ENCODE peak calls at places on chromosome X, in nine cellular contexts. One of them, this sample, is unnamed. For H3K4me1, the result is how much of the 10 kb centered on the place peaks cover.

GRCh38 chrX:153587342-153587741 is 11.6 kb downstream of the CCNQ start:
- DNase-seq in transverse colon: no peak
- DNase-seq in suprapubic skin: no peak
- DNase-seq in HepG2: no peak
- DNase-seq in SK-N-SH: no peak
- DNase-seq in A549: no peak
- DNase-seq in stomach: no peak
- DNase-seq in upper lobe of left lung: no peak
- DNase-seq in ovary: no peak
- DNase-seq in this sample: no peak

GRCh38 chrX:140764401-140764919 is 54.9 kb downstream of the LINC00632 start:
- DNase-seq in transverse colon: no peak
- DNase-seq in suprapubic skin: peak
- DNase-seq in HepG2: no peak
- DNase-seq in SK-N-SH: peak
- DNase-seq in A549: no peak
- DNase-seq in stomach: no peak
- DNase-seq in upper lobe of left lung: peak
- DNase-seq in ovary: peak
- DNase-seq in this sample: no peak

GRCh38 chrX:13091111-13091765 is 46.8 kb upstream of the FAM9C start:
- DNase-seq in transverse colon: no peak
- DNase-seq in suprapubic skin: no peak
- DNase-seq in HepG2: no peak
- DNase-seq in SK-N-SH: no peak
- DNase-seq in A549: no peak
- DNase-seq in stomach: no peak
- DNase-seq in upper lobe of left lung: no peak
- DNase-seq in ovary: no peak
- DNase-seq in this sample: no peak

GRCh38 chrX:82648062-82648461 is 860.0 kb upstream of the POU3F4 start:
- DNase-seq in transverse colon: no peak
- DNase-seq in suprapubic skin: no peak
- DNase-seq in HepG2: no peak
- DNase-seq in SK-N-SH: no peak
- DNase-seq in A549: no peak
- DNase-seq in stomach: no peak
- DNase-seq in upper lobe of left lung: no peak
- DNase-seq in ovary: no peak
- DNase-seq in this sample: no peak

GRCh38 chrX:64885850-64886249 is 90.4 kb downstream of the ZC4H2 start:
- DNase-seq in transverse colon: peak
- DNase-seq in suprapubic skin: no peak
- DNase-seq in HepG2: no peak
- DNase-seq in SK-N-SH: peak
- DNase-seq in A549: no peak
- DNase-seq in stomach: no peak
- DNase-seq in upper lobe of left lung: no peak
- DNase-seq in ovary: no peak
- DNase-seq in this sample: no peak

GRCh38 chrX:68387786-68388185 is 45.5 kb downstream of the OPHN1 start:
- DNase-seq in transverse colon: no peak
- DNase-seq in suprapubic skin: no peak
- DNase-seq in HepG2: no peak
- DNase-seq in SK-N-SH: no peak
- DNase-seq in A549: no peak
- DNase-seq in stomach: no peak
- DNase-seq in upper lobe of left lung: no peak
- DNase-seq in ovary: no peak
- DNase-seq in this sample: no peak

GRCh38 chrX:48487362-48487785 is 11.4 kb downstream of the FTSJ1 start:
- DNase-seq in transverse colon: no peak
- DNase-seq in suprapubic skin: no peak
- DNase-seq in HepG2: peak
- DNase-seq in SK-N-SH: no peak
- DNase-seq in A549: no peak
- DNase-seq in stomach: peak
- DNase-seq in upper lobe of left lung: no peak
- DNase-seq in ovary: no peak
- DNase-seq in this sample: no peak

GRCh38 chrX:71616672-71617529 is 1.4 kb downstream of the CXCR3 start:
- DNase-seq in transverse colon: peak
- DNase-seq in suprapubic skin: no peak
- DNase-seq in HepG2: peak
- DNase-seq in SK-N-SH: peak
- DNase-seq in A549: no peak
- DNase-seq in stomach: no peak
- DNase-seq in upper lobe of left lung: no peak
- DNase-seq in ovary: no peak
- DNase-seq in this sample: no peak

GRCh38 chrX:44071847-44072545 is 98.8 kb upstream of the NDP start:
- DNase-seq in transverse colon: no peak
- DNase-seq in suprapubic skin: no peak
- DNase-seq in HepG2: no peak
- DNase-seq in SK-N-SH: no peak
- DNase-seq in A549: peak
- DNase-seq in stomach: no peak
- DNase-seq in upper lobe of left lung: no peak
- DNase-seq in ovary: no peak
- DNase-seq in this sample: no peak

GRCh38 chrX:78573630-78574029 is 85.5 kb downstream of the RTL3 start:
- DNase-seq in transverse colon: no peak
- DNase-seq in suprapubic skin: no peak
- DNase-seq in HepG2: no peak
- DNase-seq in SK-N-SH: no peak
- DNase-seq in A549: no peak
- DNase-seq in stomach: no peak
- DNase-seq in upper lobe of left lung: no peak
- DNase-seq in ovary: no peak
- DNase-seq in this sample: no peak

GRCh38 chrX:33434256-33435092 is 223.1 kb upstream of the DMD start:
- DNase-seq in transverse colon: peak
- DNase-seq in suprapubic skin: no peak
- DNase-seq in HepG2: peak
- DNase-seq in SK-N-SH: peak
- DNase-seq in A549: no peak
- DNase-seq in stomach: peak
- DNase-seq in upper lobe of left lung: peak
- DNase-seq in ovary: no peak
- DNase-seq in this sample: peak

GRCh38 chrX:125765347-125765746 is 400.7 kb downstream of the DCAF12L2 start:
- DNase-seq in transverse colon: no peak
- DNase-seq in suprapubic skin: no peak
- DNase-seq in HepG2: no peak
- DNase-seq in SK-N-SH: no peak
- DNase-seq in A549: no peak
- DNase-seq in stomach: no peak
- DNase-seq in upper lobe of left lung: no peak
- DNase-seq in ovary: no peak
- DNase-seq in this sample: no peak

GRCh38 chrX:103063191-103063845 is 653 bp downstream of the BEX1 start:
- DNase-seq in transverse colon: no peak
- DNase-seq in suprapubic skin: no peak
- DNase-seq in HepG2: peak
- DNase-seq in SK-N-SH: peak
- DNase-seq in A549: no peak
- DNase-seq in stomach: no peak
- DNase-seq in upper lobe of left lung: no peak
- DNase-seq in ovary: peak
- DNase-seq in this sample: no peak

GRCh38 chrX:109733658-109734022 is 583 bp upstream of the ACSL4 start:
- DNase-seq in transverse colon: no peak
- DNase-seq in suprapubic skin: no peak
- DNase-seq in HepG2: no peak
- DNase-seq in SK-N-SH: no peak
- DNase-seq in A549: no peak
- DNase-seq in stomach: no peak
- DNase-seq in upper lobe of left lung: no peak
- DNase-seq in ovary: no peak
- DNase-seq in this sample: no peak

GRCh38 chrX:84893897-84894296 is 109.8 kb upstream of the APOOL start:
- DNase-seq in transverse colon: no peak
- DNase-seq in suprapubic skin: no peak
- DNase-seq in HepG2: no peak
- DNase-seq in SK-N-SH: no peak
- DNase-seq in A549: no peak
- DNase-seq in stomach: no peak
- DNase-seq in upper lobe of left lung: no peak
- DNase-seq in ovary: no peak
- DNase-seq in this sample: no peak

GRCh38 chrX:50747471-50747900 is 66.5 kb downstream of the SHROOM4 start:
- DNase-seq in transverse colon: no peak
- DNase-seq in suprapubic skin: no peak
- DNase-seq in HepG2: peak
- DNase-seq in SK-N-SH: peak
- DNase-seq in A549: peak
- DNase-seq in stomach: no peak
- DNase-seq in upper lobe of left lung: no peak
- DNase-seq in ovary: no peak
- DNase-seq in this sample: no peak

GRCh38 chrX:111847491-111847890 is 28.5 kb upstream of the TRPC5OS start:
- DNase-seq in transverse colon: no peak
- DNase-seq in suprapubic skin: no peak
- DNase-seq in HepG2: no peak
- DNase-seq in SK-N-SH: no peak
- DNase-seq in A549: no peak
- DNase-seq in stomach: no peak
- DNase-seq in upper lobe of left lung: no peak
- DNase-seq in ovary: no peak
- DNase-seq in this sample: no peak

GRCh38 chrX:44580466-44580865 is 37.8 kb upstream of the FUNDC1 start:
- DNase-seq in transverse colon: no peak
- DNase-seq in suprapubic skin: no peak
- DNase-seq in HepG2: no peak
- DNase-seq in SK-N-SH: no peak
- DNase-seq in A549: no peak
- DNase-seq in stomach: no peak
- DNase-seq in upper lobe of left lung: no peak
- DNase-seq in ovary: no peak
- DNase-seq in this sample: no peak

GRCh38 chrX:10633722-10634121 is 13.3 kb upstream of the MID1 start:
- DNase-seq in transverse colon: no peak
- DNase-seq in suprapubic skin: no peak
- DNase-seq in HepG2: no peak
- DNase-seq in SK-N-SH: no peak
- DNase-seq in A549: peak
- DNase-seq in stomach: no peak
- DNase-seq in upper lobe of left lung: peak
- DNase-seq in ovary: no peak
- DNase-seq in this sample: peak
- H3K4me1 ChIP-seq in transverse colon: under half
- H3K4me1 ChIP-seq in suprapubic skin: under half
- H3K4me1 ChIP-seq in HepG2: under half
- H3K4me1 ChIP-seq in SK-N-SH: under half
- H3K4me1 ChIP-seq in A549: half or more
- H3K4me1 ChIP-seq in stomach: under half
- H3K4me1 ChIP-seq in upper lobe of left lung: under half
- H3K4me1 ChIP-seq in ovary: under half
- H3K4me1 ChIP-seq in this sample: under half

GRCh38 chrX:77505227-77505626 is 58.0 kb downstream of the FGF16 start:
- DNase-seq in transverse colon: no peak
- DNase-seq in suprapubic skin: no peak
- DNase-seq in HepG2: peak
- DNase-seq in SK-N-SH: no peak
- DNase-seq in A549: no peak
- DNase-seq in stomach: no peak
- DNase-seq in upper lobe of left lung: no peak
- DNase-seq in ovary: no peak
- DNase-seq in this sample: no peak
- TF ChIP-seq EP300 in transverse colon: no peak
- TF ChIP-seq EP300 in suprapubic skin: no peak
- TF ChIP-seq EP300 in HepG2: no peak
- TF ChIP-seq EP300 in SK-N-SH: no peak
- TF ChIP-seq EP300 in A549: no peak
- TF ChIP-seq EP300 in stomach: no peak
- TF ChIP-seq EP300 in upper lobe of left lung: no peak
- TF ChIP-seq EP300 in ovary: no peak
- TF ChIP-seq EP300 in this sample: no peak

GRCh38 chrX:154738013-154738738 is 12.7 kb downstream of the GAB3 start:
- DNase-seq in transverse colon: peak
- DNase-seq in suprapubic skin: no peak
- DNase-seq in HepG2: no peak
- DNase-seq in SK-N-SH: no peak
- DNase-seq in A549: no peak
- DNase-seq in stomach: no peak
- DNase-seq in upper lobe of left lung: peak
- DNase-seq in ovary: peak
- DNase-seq in this sample: no peak

GRCh38 chrX:154734101-154734781 is 16.6 kb downstream of the GAB3 start:
- DNase-seq in transverse colon: peak
- DNase-seq in suprapubic skin: no peak
- DNase-seq in HepG2: no peak
- DNase-seq in SK-N-SH: no peak
- DNase-seq in A549: no peak
- DNase-seq in stomach: no peak
- DNase-seq in upper lobe of left lung: peak
- DNase-seq in ovary: peak
- DNase-seq in this sample: no peak

GRCh38 chrX:154732421-154733071 is 18.3 kb downstream of the GAB3 start:
- DNase-seq in transverse colon: no peak
- DNase-seq in suprapubic skin: no peak
- DNase-seq in HepG2: no peak
- DNase-seq in SK-N-SH: no peak
- DNase-seq in A549: no peak
- DNase-seq in stomach: no peak
- DNase-seq in upper lobe of left lung: peak
- DNase-seq in ovary: no peak
- DNase-seq in this sample: no peak

GRCh38 chrX:154733072-154733425 is 17.8 kb downstream of the GAB3 start:
- DNase-seq in transverse colon: no peak
- DNase-seq in suprapubic skin: no peak
- DNase-seq in HepG2: no peak
- DNase-seq in SK-N-SH: no peak
- DNase-seq in A549: no peak
- DNase-seq in stomach: no peak
- DNase-seq in upper lobe of left lung: no peak
- DNase-seq in ovary: no peak
- DNase-seq in this sample: no peak

GRCh38 chrX:154735695-154736393 is 15.0 kb downstream of the GAB3 start:
- DNase-seq in transverse colon: peak
- DNase-seq in suprapubic skin: no peak
- DNase-seq in HepG2: no peak
- DNase-seq in SK-N-SH: no peak
- DNase-seq in A549: no peak
- DNase-seq in stomach: no peak
- DNase-seq in upper lobe of left lung: peak
- DNase-seq in ovary: peak
- DNase-seq in this sample: peak
- H3K4me1 ChIP-seq in transverse colon: under half
- H3K4me1 ChIP-seq in suprapubic skin: under half
- H3K4me1 ChIP-seq in HepG2: under half
- H3K4me1 ChIP-seq in SK-N-SH: under half
- H3K4me1 ChIP-seq in A549: half or more
- H3K4me1 ChIP-seq in stomach: under half
- H3K4me1 ChIP-seq in upper lobe of left lung: half or more
- H3K4me1 ChIP-seq in ovary: under half
- H3K4me1 ChIP-seq in this sample: under half

DNA sequence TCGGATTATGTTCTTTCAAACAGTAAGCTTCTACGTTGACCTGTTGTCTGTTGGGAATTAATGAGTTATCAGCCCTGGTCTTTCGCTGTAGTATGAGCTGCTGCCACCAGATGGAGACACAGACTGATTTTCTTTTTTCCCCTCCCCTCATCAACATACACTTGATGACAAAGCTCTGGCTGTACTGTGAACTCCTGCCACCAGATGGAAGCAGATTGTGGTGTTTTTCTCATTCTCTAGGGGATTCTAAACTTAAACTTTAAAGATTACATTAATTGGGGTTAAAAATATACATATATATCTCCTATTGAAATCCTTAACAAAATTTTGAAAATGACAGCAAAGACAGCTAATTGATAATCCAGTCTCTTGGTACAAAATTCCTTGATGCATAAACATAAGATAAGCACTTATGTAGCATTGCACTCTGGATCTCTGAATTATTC is 44.8 kb downstream of the SMS start:
- DNase-seq in transverse colon: peak
- DNase-seq in suprapubic skin: peak
- DNase-seq in HepG2: peak
- DNase-seq in SK-N-SH: peak
- DNase-seq in A549: peak
- DNase-seq in stomach: peak
- DNase-seq in upper lobe of left lung: peak
- DNase-seq in ovary: peak
- DNase-seq in this sample: peak
- TF ChIP-seq EP300 in transverse colon: no peak
- TF ChIP-seq EP300 in suprapubic skin: no peak
- TF ChIP-seq EP300 in HepG2: no peak
- TF ChIP-seq EP300 in SK-N-SH: no peak
- TF ChIP-seq EP300 in A549: no peak
- TF ChIP-seq EP300 in stomach: no peak
- TF ChIP-seq EP300 in upper lobe of left lung: no peak
- TF ChIP-seq EP300 in ovary: no peak
- TF ChIP-seq EP300 in this sample: no peak

This sample was measured in tibial nerve.